ENCODE peak calls at places on chromosomes 13 and 19, in nine cellular contexts. B, K, F, R, O, Y, H, M and Q are unnamed samples.

GRCh38 chr13:38213307-38213706 is 136.3 kb upstream of the UFM1 start:
- DNase-seq in B (no peak), K (no peak), F (peak; percentile 57), R (no peak), O (no peak), Y (no peak), H (no peak), M (no peak), Q (no peak)

GRCh38 chr19:19661675-19662251 is 1.7 kb downstream of the ATP13A1 start:
- DNase-seq in B (no peak), K (no peak), F (no peak), R (no peak), O (no peak), Y (no peak), H (no peak), M (no peak), Q (no peak)

GRCh38 chr19:10766681-10767201 is 48.9 kb downstream of the DNM2 start:
- DNase-seq in B (no peak), K (no peak), F (no peak), R (no peak), O (no peak), Y (no peak), H (peak; percentile 29), M (no peak), Q (peak; percentile 31)

GRCh38 chr19:42176649-42176989 is 40.9 kb downstream of the DEDD2 start:
- DNase-seq in B (no peak), K (no peak), F (no peak), R (no peak), O (no peak), Y (no peak), H (peak; percentile 89), M (peak; percentile 31), Q (no peak)

GRCh38 chr13:24505256-24505655 is 7.3 kb downstream of the PARP4 start:
- DNase-seq in B (no peak), K (no peak), F (no peak), R (no peak), O (no peak), Y (no peak), H (no peak), M (no peak), Q (no peak)

GRCh38 chr19:20371911-20372310 is 193.7 kb downstream of the ZNF737 start:
- DNase-seq in B (no peak), K (no peak), F (no peak), R (no peak), O (no peak), Y (no peak), H (no peak), M (no peak), Q (no peak)

GRCh38 chr19:15249912-15250634 is 17.8 kb upstream of the EPHX3 start:
- DNase-seq in B (no peak), K (no peak), F (no peak), R (peak; percentile 86), O (peak; percentile 45), Y (no peak), H (no peak), M (no peak), Q (no peak)

GRCh38 chr19:14561832-14562351 is 10.0 kb downstream of the NDUFB7 start:
- DNase-seq in B (no peak), K (no peak), F (no peak), R (no peak), O (no peak), Y (no peak), H (no peak), M (no peak), Q (peak; percentile 76)

GRCh38 chr13:112904436-112904960 is 64.5 kb upstream of the MCF2L start:
- DNase-seq in B (no peak), K (no peak), F (no peak), R (no peak), O (no peak), Y (no peak), H (peak; percentile 46), M (no peak), Q (no peak)

GRCh38 chr13:111898956-111899713 is 167.8 kb upstream of the SOX1 start:
- DNase-seq in B (no peak), K (no peak), F (no peak), R (no peak), O (no peak), Y (no peak), H (no peak), M (no peak), Q (no peak)

GRCh38 chr19:10568444-10568825 is 344 bp downstream of the CDKN2D start:
- DNase-seq in B (no peak), K (no peak), F (no peak), R (no peak), O (no peak), Y (peak; percentile 54), H (peak; percentile 69), M (no peak), Q (no peak)

GRCh38 chr13:90542959-90543358 is 804.5 kb upstream of the MIR17HG start:
- DNase-seq in B (no peak), K (no peak), F (no peak), R (no peak), O (no peak), Y (no peak), H (no peak), M (no peak), Q (no peak)

GRCh38 chr13:79457948-79458347 is 23.0 kb upstream of the NDFIP2 start:
- DNase-seq in B (no peak), K (peak; percentile 62), F (no peak), R (no peak), O (no peak), Y (no peak), H (no peak), M (no peak), Q (no peak)

GRCh38 chr13:32988588-32989256 is 27.5 kb upstream of the KL start:
- DNase-seq in B (no peak), K (no peak), F (no peak), R (no peak), O (no peak), Y (no peak), H (no peak), M (no peak), Q (no peak)

GRCh38 chr19:41810301-41810700 is 13.9 kb downstream of the CEACAM3 start:
- DNase-seq in B (no peak), K (no peak), F (no peak), R (no peak), O (no peak), Y (no peak), H (no peak), M (no peak), Q (no peak)

GRCh38 chr19:28396259-28396940 is 816.6 kb downstream of the UQCRFS1 start:
- DNase-seq in B (no peak), K (no peak), F (no peak), R (no peak), O (no peak), Y (peak; percentile 88), H (no peak), M (no peak), Q (no peak)

GRCh38 chr13:49303533-49304252 is 56.0 kb downstream of the CDADC1 start:
- DNase-seq in B (no peak), K (no peak), F (no peak), R (no peak), O (no peak), Y (no peak), H (no peak), M (no peak), Q (peak; percentile 39)